ENCODE peak calls at places on chromosomes 13 and 19, in four cellular contexts. T is WTC11, U is K562, Z is HepG2. H is an unnamed sample.

GRCh38 chr13:20125129-20125782 is 35.6 kb downstream of the GJA3 start:
- DNase-seq in T (no peak), Z (no peak), U (no peak), H (no peak)

GRCh38 chr13:46607768-46608553 is 55.0 kb downstream of the LRCH1 start:
- DNase-seq in T (no peak), U (no peak), Z (peak; percentile 92), H (no peak)

GRCh38 chr13:80299046-80299445 is 41.9 kb downstream of the SPRY2 start:
- DNase-seq in Z (no peak), U (no peak), T (no peak), H (no peak)

GRCh38 chr13:79547821-79548220 is 66.9 kb downstream of the NDFIP2 start:
- DNase-seq in Z (no peak), U (no peak), T (no peak), H (no peak)

GRCh38 chr19:15466851-15467733 is 2.7 kb upstream of the RASAL3 start:
- DNase-seq in Z (no peak), U (no peak), T (no peak), H (no peak)

GRCh38 chr13:111973186-111974064 is 93.5 kb upstream of the SOX1 start:
- DNase-seq in Z (no peak), U (no peak), T (no peak), H (no peak)

GRCh38 chr19:51020988-51021651 is 1.6 kb upstream of the KLK10 start:
- DNase-seq in T (no peak), U (peak; percentile 35), Z (peak; percentile 40), H (peak; percentile 34)

GRCh38 chr13:89514534-89515312 is 1832.8 kb upstream of the MIR17HG start:
- DNase-seq in T (peak; percentile 20), Z (peak; percentile 50), U (no peak), H (no peak)

GRCh38 chr13:94711561-94712286 is 621 bp downstream of the SOX21 start:
- DNase-seq in T (peak; percentile 41), Z (no peak), U (peak; percentile 47), H (no peak)

GRCh38 chr13:31096624-31097302 is 64.9 kb downstream of the HSPH1 start:
- DNase-seq in Z (no peak), U (no peak), T (no peak), H (no peak)

GRCh38 chr13:107202371-107203023 is 634.6 kb upstream of the ARGLU1 start:
- DNase-seq in T (no peak), U (no peak), Z (peak; percentile 54), H (no peak)

GRCh38 chr19:18205180-18205915 is 1.5 kb upstream of the RAB3A start:
- DNase-seq in T (peak; percentile 68), Z (no peak), U (peak; percentile 65), H (no peak)

GRCh38 chr19:20558011-20558410 is 7.6 kb downstream of the ZNF737 start:
- DNase-seq in Z (no peak), T (peak; percentile 77), U (no peak), H (no peak)

GRCh38 chr13:113412440-113412839 is 40.8 kb downstream of the ADPRHL1 start:
- DNase-seq in Z (no peak), T (no peak), U (no peak), H (no peak)

GRCh38 chr13:75360170-75360569 is 121.8 kb downstream of the TBC1D4 start:
- DNase-seq in U (no peak), Z (no peak), T (no peak), H (no peak)

GRCh38 chr19:9934132-9934950 is 2.0 kb downstream of the OLFM2 start:
- DNase-seq in Z (peak; percentile 40), U (peak; percentile 86), T (peak; percentile 96), H (peak; percentile 89)

GRCh38 chr19:8069116-8069973 is 16.8 kb downstream of the CCL25 start:
- DNase-seq in T (peak; percentile 73), Z (no peak), U (peak; percentile 49), H (no peak)

GRCh38 chr19:55014714-55015113 is 23.4 kb downstream of the GP6 start:
- DNase-seq in T (no peak), U (peak; percentile 9), Z (no peak), H (no peak)

GRCh38 chr13:99688776-99689175 is 187.5 kb downstream of the TM9SF2 start:
- DNase-seq in T (no peak), Z (no peak), U (no peak), H (no peak)

GRCh38 chr13:73401769-73402168 is 343.0 kb downstream of the KLF5 start:
- DNase-seq in T (no peak), Z (no peak), U (no peak), H (no peak)

GRCh38 chr19:40147693-40148347 is 43.4 kb upstream of the MAP3K10 start:
- DNase-seq in U (no peak), Z (no peak), T (peak; percentile 8), H (no peak)

GRCh38 chr19:13923194-13923987 is 14.8 kb downstream of the PODNL1 start:
- DNase-seq in Z (no peak), U (no peak), T (no peak), H (no peak)

GRCh38 chr19:35249146-35249847 is 495 bp downstream of the LSR start:
- DNase-seq in U (peak; percentile 64), Z (no peak), T (no peak), H (no peak)
- TF ChIP-seq ELF4 in U (no peak), Z (peak; percentile 34), T (no peak), H (no peak)

GRCh38 chr19:45767410-45767880 is 1.6 kb downstream of the SIX5 start:
- DNase-seq in T (peak; percentile 69), Z (peak; percentile 78), U (peak; percentile 64), H (peak; percentile 64)
- TF ChIP-seq ELF4 in T (no peak), Z (no peak), U (no peak), H (no peak)

DNA sequence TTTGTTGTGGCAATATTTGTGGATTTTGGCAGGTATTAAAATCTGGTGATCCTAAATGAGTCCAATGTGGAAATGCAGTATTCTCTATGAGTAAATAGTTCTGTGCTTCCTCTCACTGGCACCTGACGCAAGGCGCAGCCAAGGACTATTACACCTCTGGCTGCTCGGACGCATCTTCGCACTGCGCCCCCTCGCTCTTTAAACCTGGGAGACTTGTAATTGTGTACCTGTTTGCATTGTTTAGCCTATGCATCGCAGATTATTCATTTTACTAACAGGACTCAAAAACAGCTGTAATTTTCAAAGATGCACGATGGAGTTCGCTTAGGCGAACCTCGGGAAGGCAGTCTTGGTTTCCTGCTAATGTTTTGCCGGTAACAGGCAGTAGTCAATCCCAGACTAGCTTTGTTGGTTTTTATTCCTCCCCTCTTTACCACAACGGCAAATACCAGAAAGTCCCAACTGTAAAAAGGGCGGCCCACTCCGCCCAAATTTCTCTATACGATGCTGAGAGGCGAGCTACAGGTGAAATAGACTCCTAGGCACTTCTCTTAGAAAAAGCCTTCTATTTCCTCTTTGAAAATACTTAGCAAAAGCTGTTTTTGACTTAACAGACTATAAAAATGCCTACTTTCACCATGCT is 113.3 kb downstream of the KCNRG start:
- DNase-seq in U (no peak), T (peak; percentile 45), Z (no peak), H (no peak)
- TF ChIP-seq ELF4 in U (no peak), T (no peak), Z (no peak), H (no peak)

GRCh38 chr19:4208385-4209094 is 20.8 kb upstream of the EBI3 start:
- DNase-seq in T (no peak), U (peak; percentile 58), Z (peak; percentile 52), H (no peak)
- TF ChIP-seq ELF4 in T (no peak), U (no peak), Z (no peak), H (no peak)

DNA sequence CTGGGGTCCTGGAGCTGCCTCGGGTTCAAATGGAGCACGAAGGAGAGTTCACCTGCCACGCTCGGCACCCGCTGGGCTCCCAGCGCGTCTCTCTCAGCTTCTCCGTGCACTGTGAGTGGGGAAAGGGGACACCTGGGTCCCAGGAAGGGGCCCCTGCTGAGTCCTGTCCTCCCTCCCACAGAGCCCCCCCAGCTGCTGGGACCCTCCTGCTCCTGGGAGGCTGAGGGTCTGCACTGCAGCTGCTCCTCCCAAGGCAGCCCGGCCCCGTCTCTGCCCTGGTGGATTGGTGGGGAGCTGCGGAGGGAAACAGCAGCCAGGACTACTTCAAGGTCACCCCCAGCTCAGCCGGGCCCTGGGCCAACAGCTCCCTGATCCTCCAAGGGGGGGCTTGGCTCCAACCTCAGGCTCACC is 11.0 kb upstream of the SIGLEC11 start:
- DNase-seq in Z (no peak), T (no peak), U (no peak), H (no peak)
- TF ChIP-seq ELF4 in Z (no peak), T (no peak), U (no peak), H (no peak)

GRCh38 chr13:22592515-22592914 is 588.3 kb upstream of the SGCG start:
- DNase-seq in U (no peak), T (no peak), Z (no peak), H (no peak)

GRCh38 chr13:22594041-22594440 is 586.7 kb upstream of the SGCG start:
- DNase-seq in Z (peak; percentile 16), T (no peak), U (no peak), H (no peak)

GRCh38 chr13:22596157-22596863 is 584.5 kb upstream of the SGCG start:
- DNase-seq in T (no peak), Z (peak; percentile 8), U (no peak), H (no peak)
- TF ChIP-seq ELF4 in T (no peak), Z (no peak), U (no peak), H (no peak)

DNA sequence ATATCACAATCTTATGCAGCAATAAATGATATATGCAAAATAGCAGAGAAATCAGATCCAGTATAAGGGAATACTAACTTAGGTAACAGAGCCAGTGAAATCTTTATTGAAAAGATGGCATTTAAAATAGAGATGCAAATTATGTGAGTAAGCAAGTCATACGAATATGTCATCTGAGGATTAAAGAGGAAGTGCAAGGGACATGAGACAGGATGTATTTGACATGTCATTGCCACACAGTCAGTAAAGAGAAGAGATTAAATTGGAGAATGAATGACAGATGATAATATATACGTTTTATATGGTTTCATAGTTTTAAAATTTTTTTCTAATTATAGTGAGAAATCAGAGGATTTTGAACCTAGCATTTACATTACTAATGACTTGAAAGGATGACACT is 426.4 kb downstream of the SLITRK5 start:
- DNase-seq in Z (no peak), U (no peak), T (no peak), H (no peak)
- TF ChIP-seq ELF4 in Z (no peak), U (no peak), T (no peak), H (no peak)

GRCh38 chr13:32454886-32455593 is 27.1 kb upstream of the N4BP2L1 start:
- DNase-seq in Z (peak; percentile 80), U (no peak), T (peak; percentile 17), H (no peak)

GRCh38 chr13:32456591-32456990 is 28.7 kb upstream of the N4BP2L1 start:
- DNase-seq in U (no peak), T (no peak), Z (no peak), H (no peak)

GRCh38 chr13:32453981-32454380 is 26.1 kb upstream of the N4BP2L1 start:
- DNase-seq in Z (no peak), T (no peak), U (no peak), H (no peak)

GRCh38 chr13:32455594-32455903 is 27.6 kb upstream of the N4BP2L1 start:
- DNase-seq in Z (no peak), T (no peak), U (no peak), H (no peak)
- TF ChIP-seq ELF4 in Z (no peak), T (no peak), U (no peak), H (no peak)